ENCODE peak calls at places on chromosome 11, in nine cellular contexts. C is astrocyte of the spinal cord, O is brain microvascular endothelial cell, S is cardiac muscle cell, T is cardiac fibroblast, M is keratinocyte, Y is transverse colon, K is dorsolateral prefrontal cortex, G is mammary epithelial cell. I is an unnamed sample.
A peak's percentile ranks its signal among the peaks of the same experiment; 100 is the strongest.

GRCh38 chr11:34926101-34926830 is 9.8 kb downstream of the PDHX start:
- DNase-seq in G (peak; percentile 36), C (peak; percentile 76), Y (no peak), K (no peak), O (peak; percentile 24), M (no peak), S (peak; percentile 54), T (peak; percentile 74), I (peak; percentile 74)

GRCh38 chr11:8826145-8826786 is 84.7 kb upstream of the AKIP1 start:
- DNase-seq in O (peak; percentile 82), C (peak; percentile 75), Y (no peak), T (peak; percentile 81), S (no peak), M (no peak), K (no peak), G (no peak), I (peak; percentile 80)

GRCh38 chr11:115778928-115779650 is 274.9 kb upstream of the CADM1 start:
- DNase-seq in C (no peak), G (no peak), M (no peak), Y (no peak), O (no peak), K (no peak), S (no peak), T (no peak), I (no peak)

GRCh38 chr11:100825610-100826009 is 138.5 kb downstream of the ARHGAP42 start:
- DNase-seq in O (no peak), T (no peak), M (no peak), S (no peak), C (no peak), K (no peak), G (no peak), Y (no peak), I (no peak)

GRCh38 chr11:92390783-92391182 is 166.2 kb downstream of the FAT3 start:
- DNase-seq in O (no peak), K (no peak), T (no peak), S (no peak), M (no peak), G (no peak), C (no peak), Y (no peak), I (no peak)

GRCh38 chr11:116644948-116645305 is 127.9 kb downstream of the BUD13 start:
- DNase-seq in O (no peak), Y (no peak), S (no peak), K (no peak), C (no peak), G (no peak), M (no peak), T (no peak), I (no peak)

GRCh38 chr11:33615751-33616150 is 84.9 kb downstream of the C11orf91 start:
- DNase-seq in M (no peak), Y (no peak), C (no peak), S (no peak), T (no peak), K (no peak), G (peak; percentile 54), O (no peak), I (no peak)

GRCh38 chr11:18065572-18065971 is 19.5 kb upstream of the TPH1 start:
- DNase-seq in S (peak; percentile 26), T (no peak), M (no peak), C (no peak), K (no peak), O (no peak), Y (peak; percentile 32), G (peak; percentile 7), I (no peak)

GRCh38 chr11:103112364-103112763 is 3.1 kb downstream of the DYNC2H1 start:
- DNase-seq in O (no peak), C (no peak), S (no peak), Y (no peak), G (no peak), K (no peak), M (no peak), T (peak; percentile 4), I (no peak)

GRCh38 chr11:131916633-131917032 is 546.2 kb downstream of the NTM start:
- DNase-seq in G (no peak), Y (no peak), O (no peak), S (no peak), M (no peak), K (no peak), T (no peak), C (no peak), I (no peak)

GRCh38 chr11:10654211-10655150 is 39.1 kb downstream of the IRAG1 start:
- DNase-seq in K (no peak), C (peak; percentile 63), O (no peak), S (peak; percentile 42), Y (no peak), G (peak; percentile 55), M (no peak), T (peak; percentile 84), I (peak; percentile 88)

GRCh38 chr11:71286701-71287643 is 34.6 kb upstream of the SHANK2 start:
- DNase-seq in Y (peak; percentile 60), G (peak; percentile 95), C (peak; percentile 97), S (no peak), M (peak; percentile 50), O (peak; percentile 70), T (peak; percentile 81), K (peak; percentile 54), I (peak; percentile 61)

GRCh38 chr11:3021125-3021524 is 29.0 kb upstream of the NAP1L4 start:
- DNase-seq in M (no peak), Y (peak; percentile 61), O (no peak), C (no peak), S (peak; percentile 64), T (peak; percentile 42), G (peak; percentile 54), K (no peak), I (peak; percentile 72)

GRCh38 chr11:30281476-30282288 is 41.2 kb upstream of the ARL14EP start:
- DNase-seq in S (no peak), T (no peak), C (no peak), Y (no peak), M (no peak), G (no peak), K (no peak), O (no peak), I (no peak)

GRCh38 chr11:121448431-121448941 is 3.6 kb upstream of the SORL1 start:
- DNase-seq in T (no peak), M (no peak), O (no peak), Y (no peak), G (no peak), C (no peak), K (no peak), S (no peak), I (no peak)

GRCh38 chr11:47551086-47551485 is 1.8 kb downstream of the CELF1 start:
- DNase-seq in O (no peak), Y (no peak), G (peak; percentile 37), K (no peak), M (no peak), T (no peak), S (peak; percentile 35), C (no peak), I (peak; percentile 64)

GRCh38 chr11:34150494-34151151 is 45.2 kb downstream of the NAT10 start:
- DNase-seq in G (no peak), S (no peak), K (no peak), C (no peak), Y (no peak), O (no peak), T (peak; percentile 8), M (no peak), I (no peak)

GRCh38 chr11:73310076-73310475 is 2.0 kb downstream of the ARHGEF17 start:
- DNase-seq in T (no peak), G (no peak), M (no peak), Y (no peak), S (no peak), K (no peak), C (no peak), O (no peak), I (no peak)

GRCh38 chr11:35483131-35483800 is 42.1 kb downstream of the PAMR1 start:
- DNase-seq in M (no peak), S (no peak), K (no peak), Y (no peak), O (peak; percentile 74), G (no peak), T (no peak), C (peak; percentile 50), I (peak; percentile 50)

GRCh38 chr11:130118165-130118564 is 41.4 kb upstream of the ST14 start:
- DNase-seq in G (no peak), K (no peak), Y (no peak), C (no peak), T (no peak), O (no peak), M (no peak), S (no peak), I (no peak)
- H3K4me3 ChIP-seq in G (no peak overlapping the region), K (no peak overlapping the region), Y (no peak overlapping the region), C (no peak overlapping the region), T (no peak overlapping the region), O (no peak overlapping the region), M (no peak overlapping the region), S (no peak overlapping the region), I (no peak overlapping the region)

GRCh38 chr11:12865871-12866595 is 143.1 kb upstream of the RASSF10 start:
- DNase-seq in C (no peak), M (no peak), Y (no peak), S (no peak), G (no peak), T (no peak), O (no peak), K (no peak), I (no peak)

GRCh38 chr11:12871788-12872321 is 137.3 kb upstream of the RASSF10 start:
- DNase-seq in O (no peak), C (no peak), M (no peak), Y (no peak), K (no peak), T (no peak), G (peak; percentile 10), S (no peak), I (peak; percentile 34)

GRCh38 chr11:12871251-12871650 is 137.9 kb upstream of the RASSF10 start:
- DNase-seq in G (no peak), K (no peak), O (no peak), Y (no peak), S (no peak), M (no peak), C (no peak), T (no peak), I (no peak)

GRCh38 chr11:12867531-12867930 is 141.6 kb upstream of the RASSF10 start:
- DNase-seq in Y (no peak), K (no peak), C (no peak), T (no peak), S (no peak), O (no peak), G (no peak), M (no peak), I (no peak)

GRCh38 chr11:12868315-12869073 is 140.6 kb upstream of the RASSF10 start:
- DNase-seq in G (no peak), T (peak; percentile 41), O (no peak), K (no peak), Y (no peak), S (no peak), C (peak; percentile 53), M (no peak), I (peak; percentile 57)
- TF ChIP-seq CTCF in G (peak; percentile 31), T (peak; percentile 40), O (peak; percentile 49), K (no peak), Y (no peak), S (peak; percentile 51), C (peak; percentile 39), M (peak; percentile 46), I (peak; percentile 44)

GRCh38 chr11:13280777-13281176 is 3.2 kb downstream of the BMAL1 start:
- DNase-seq in T (no peak), C (no peak), M (no peak), G (no peak), Y (no peak), S (no peak), K (no peak), O (no peak), I (no peak)
- H3K4me3 ChIP-seq in T (no peak overlapping the region), C (no peak overlapping the region), M (no peak overlapping the region), G (no peak overlapping the region), Y (no peak overlapping the region), S (no peak overlapping the region), K (no peak overlapping the region), O (no peak overlapping the region), I (no peak overlapping the region)

GRCh38 chr11:130462101-130462885 is 13.8 kb downstream of the ADAMTS15 start:
- DNase-seq in S (no peak), O (no peak), C (no peak), G (no peak), T (no peak), M (no peak), K (no peak), Y (no peak), I (no peak)
- TF ChIP-seq CTCF in S (no peak), O (no peak), C (no peak), G (no peak), T (no peak), M (no peak), K (no peak), Y (no peak), I (no peak)